ENCODE peak calls at places on chromosomes 11 and 22, in eight cellular contexts. K is esophagus squamous epithelium; E is T47D; O is type B pancreatic cell; Q is T-helper 1 cell; S is mucosa of gallbladder; I is activated T-cell treated with anti-CD3 and anti-CD28 coated beads for 24 hours; Z is stimulated activated CD4-positive, alpha-beta T cell treated with anti-CD3 and anti-CD28 coated beads, Interleukin-4, amount 100 ng/mL, for 4 hours. J is an unnamed sample.

GRCh38 chr22:19970479-19971275 is 29.1 kb upstream of the TXNRD2 start:
- DNase-seq in K (no peak), E (peak; percentile 67), O (no peak), Q (peak; percentile 62), S (peak; percentile 66), I (peak; percentile 70), Z (peak; percentile 79), J (no peak)

GRCh38 chr22:31036671-31037550 is 44.2 kb upstream of the SMTN start:
- DNase-seq in K (no peak), E (peak; percentile 82), O (no peak), Q (no peak), S (peak; percentile 33), I (no peak), Z (no peak), J (no peak)

GRCh38 chr11:47552086-47552580 is 799 bp downstream of the CELF1 start:
- DNase-seq in K (no peak), E (peak; percentile 59), O (no peak), Q (no peak), S (no peak), I (peak; percentile 4), Z (no peak), J (no peak)

GRCh38 chr11:85076535-85077330 is 550.4 kb downstream of the DLG2 start:
- DNase-seq in K (no peak), E (no peak), O (no peak), Q (no peak), S (peak; percentile 69), I (no peak), Z (no peak), J (peak; percentile 48)

GRCh38 chr22:23503142-23503541 is 76.9 kb downstream of the IGLL1 start:
- DNase-seq in K (no peak), E (no peak), O (no peak), Q (no peak), S (no peak), I (no peak), Z (no peak), J (no peak)

GRCh38 chr22:46813816-46814597 is 51.6 kb downstream of the TBC1D22A start:
- DNase-seq in K (no peak), E (peak; percentile 71), O (peak; percentile 39), Q (no peak), S (peak; percentile 44), I (no peak), Z (no peak), J (no peak)

GRCh38 chr11:7590529-7590928 is 76.7 kb downstream of the PPFIBP2 start:
- DNase-seq in K (no peak), E (no peak), O (no peak), Q (no peak), S (no peak), I (no peak), Z (no peak), J (no peak)

GRCh38 chr11:119723952-119724325 is 5.1 kb downstream of the NECTIN1 start:
- DNase-seq in K (no peak), E (no peak), O (no peak), Q (no peak), S (no peak), I (no peak), Z (no peak), J (no peak)

GRCh38 chr11:64001552-64002427 is 15.6 kb downstream of the OTUB1 start:
- DNase-seq in K (no peak), E (peak; percentile 45), O (no peak), Q (no peak), S (no peak), I (no peak), Z (no peak), J (no peak)

GRCh38 chr22:47784991-47785390 is 1022.5 kb downstream of the TBC1D22A start:
- DNase-seq in K (no peak), E (no peak), O (peak; percentile 47), Q (no peak), S (no peak), I (no peak), Z (no peak), J (no peak)

GRCh38 chr11:46144741-46145140 is 23.5 kb upstream of the PHF21A start:
- DNase-seq in K (no peak), E (no peak), O (no peak), Q (no peak), S (no peak), I (no peak), Z (no peak), J (no peak)

GRCh38 chr11:64718084-64718779 is 4.8 kb downstream of the NRXN2 start:
- DNase-seq in K (no peak), E (no peak), O (no peak), Q (no peak), S (no peak), I (no peak), Z (no peak), J (no peak)

GRCh38 chr22:40002935-40003715 is 8.4 kb downstream of the FAM83F start:
- DNase-seq in K (no peak), E (no peak), O (no peak), Q (no peak), S (no peak), I (no peak), Z (no peak), J (no peak)

GRCh38 chr22:38454361-38455062 is 487 bp downstream of the KCNJ4 start:
- DNase-seq in K (no peak), E (no peak), O (no peak), Q (no peak), S (no peak), I (no peak), Z (no peak), J (no peak)

GRCh38 chr11:47854667-47855066 is 6.5 kb upstream of the NUP160 start:
- DNase-seq in K (no peak), E (no peak), O (no peak), Q (no peak), S (no peak), I (no peak), Z (no peak), J (no peak)

GRCh38 chr11:77449060-77449521 is 24.8 kb downstream of the PAK1 start:
- DNase-seq in K (no peak), E (no peak), O (no peak), Q (peak; percentile 2), S (no peak), I (no peak), Z (no peak), J (no peak)

GRCh38 chr22:36360871-36361383 is 26.8 kb downstream of the MYH9 start:
- DNase-seq in K (no peak), E (peak; percentile 35), O (no peak), Q (no peak), S (no peak), I (no peak), Z (no peak), J (no peak)

GRCh38 chr11:99098751-99099150 is 78.0 kb downstream of the CNTN5 start:
- DNase-seq in K (no peak), E (no peak), O (no peak), Q (no peak), S (no peak), I (no peak), Z (no peak), J (no peak)

GRCh38 chr11:61298663-61299244 is 3.6 kb upstream of the VWCE start:
- DNase-seq in K (no peak), E (no peak), O (no peak), Q (no peak), S (no peak), I (no peak), Z (no peak), J (no peak)

GRCh38 chr11:107821199-107821926 is 37.2 kb downstream of the SLC35F2 start:
- DNase-seq in K (no peak), E (peak; percentile 33), O (no peak), Q (no peak), S (no peak), I (no peak), Z (no peak), J (no peak)

GRCh38 chr11:87739766-87740165 is 435.5 kb downstream of the RAB38 start:
- DNase-seq in K (no peak), E (no peak), O (no peak), Q (no peak), S (no peak), I (no peak), Z (no peak), J (no peak)

GRCh38 chr11:80899381-80899780 is 1458.6 kb upstream of the TENM4 start:
- DNase-seq in K (no peak), E (no peak), O (no peak), Q (no peak), S (no peak), I (no peak), Z (no peak), J (no peak)

GRCh38 chr11:129960216-129961214 is 42.1 kb downstream of the PRDM10 start:
- DNase-seq in K (no peak), E (no peak), O (no peak), Q (peak; percentile 47), S (no peak), I (no peak), Z (no peak), J (no peak)

GRCh38 chr11:73147771-73148681 is 5.9 kb upstream of the FCHSD2 start:
- DNase-seq in K (no peak), E (no peak), O (no peak), Q (no peak), S (no peak), I (no peak), Z (no peak), J (no peak)

GRCh38 chr11:5284551-5285130 is 14.9 kb upstream of the HBE1 start:
- DNase-seq in K (no peak), E (no peak), O (no peak), Q (no peak), S (no peak), I (no peak), Z (no peak), J (no peak)

GRCh38 chr11:23423119-23423518 is 562.8 kb upstream of the CCDC179 start:
- DNase-seq in K (no peak), E (no peak), O (no peak), Q (no peak), S (no peak), I (no peak), Z (no peak), J (no peak)

GRCh38 chr11:94557992-94558391 is 9.2 kb upstream of the PIWIL4 start:
- DNase-seq in K (no peak), E (no peak), O (no peak), Q (no peak), S (no peak), I (no peak), Z (no peak), J (no peak)

GRCh38 chr11:58739725-58740430 is 8.1 kb upstream of the GLYAT start:
- DNase-seq in K (no peak), E (no peak), O (no peak), Q (no peak), S (no peak), I (no peak), Z (no peak), J (no peak)

GRCh38 chr11:9529333-9529648 is 44.2 kb upstream of the WEE1 start:
- DNase-seq in K (no peak), E (peak; percentile 23), O (no peak), Q (no peak), S (no peak), I (no peak), Z (no peak), J (no peak)